ENCODE peak calls at places on chromosomes 4 and X, in eight cellular contexts. Q is NCI-H1105; I is stimulated activated CD4-positive, alpha-beta T cell treated with anti-CD3 and anti-CD28 coated beads, Interleukin-2, amount 100 ng/mL, for 24 hours; P is CD8-positive, alpha-beta T cell; G is EL; C is HAP-1; S is lower lobe of right lung; T is ACHN. V is an unnamed sample.

GRCh38 chr4:158202475-158202874 is 7.8 kb upstream of the TMEM144 start:
- DNase-seq in T (no peak), Q (no peak), P (no peak), C (no peak), G (no peak), S (no peak), I (no peak), V (no peak)

GRCh38 chrX:154349359-154349935 is 25.0 kb downstream of the FLNA start:
- DNase-seq in T (no peak), C (no peak), I (no peak), P (no peak), S (peak), Q (no peak), G (peak), V (no peak)

GRCh38 chrX:151543706-151544105 is 19.8 kb upstream of the PASD1 start:
- DNase-seq in P (no peak), I (no peak), T (peak), S (no peak), G (peak), C (peak), Q (no peak), V (no peak)

GRCh38 chr4:183765121-183765990 is 106.3 kb downstream of the TRAPPC11 start:
- DNase-seq in P (no peak), Q (no peak), G (no peak), T (peak), I (no peak), C (no peak), S (no peak), V (no peak)

GRCh38 chr4:147550626-147551250 is 66.5 kb upstream of the TMEM184C start:
- DNase-seq in G (peak), T (peak), I (no peak), Q (no peak), C (no peak), P (no peak), S (no peak), V (no peak)

GRCh38 chrX:139224953-139225665 is 305.4 kb upstream of the F9 start:
- DNase-seq in G (no peak), Q (no peak), C (no peak), S (no peak), T (no peak), P (no peak), I (no peak), V (no peak)

GRCh38 chrX:38192007-38192625 is 28.6 kb downstream of the SRPX start:
- DNase-seq in S (no peak), C (peak), Q (peak), T (peak), G (no peak), P (no peak), I (no peak), V (no peak)

GRCh38 chr4:102642571-102643298 is 118.0 kb downstream of the MANBA start:
- DNase-seq in G (peak), I (no peak), Q (no peak), S (no peak), P (no peak), T (no peak), C (no peak), V (no peak)

GRCh38 chrX:153816821-153817220 is 13.5 kb downstream of the PDZD4 start:
- DNase-seq in C (no peak), S (no peak), P (peak), T (no peak), Q (no peak), G (no peak), I (peak), V (no peak)

GRCh38 chr4:26298198-26298950 is 22.4 kb upstream of the RBPJ start:
- DNase-seq in P (no peak), T (no peak), S (no peak), Q (no peak), C (peak), I (no peak), G (peak), V (no peak)

GRCh38 chr4:6318206-6318605 is 48.6 kb downstream of the WFS1 start:
- DNase-seq in P (no peak), Q (no peak), T (no peak), G (no peak), I (no peak), C (no peak), S (no peak), V (no peak)

GRCh38 chr4:83961575-83961974 is 425.7 kb downstream of the GPAT3 start:
- DNase-seq in I (no peak), G (peak), C (no peak), Q (no peak), T (peak), P (no peak), S (no peak), V (no peak)

GRCh38 chrX:110853610-110854009 is 58.0 kb upstream of the CHRDL1 start:
- DNase-seq in S (no peak), P (no peak), I (no peak), C (peak), G (peak), T (no peak), Q (peak), V (no peak)